ENCODE peak calls at places on chromosome 12, in ten cellular contexts. N is NCI-H1417; G is RCC 7860; D is HFFc6; K is foreskin fibroblast; I is epithelial cell of prostate; R is stimulated activated CD4-positive, alpha-beta T cell treated with anti-CD3 and anti-CD28 coated beads, Interleukin-2, amount 100 ng/mL, for 48 hours; F is A549; Q is GM13977; E is COR-L47. J is an unnamed sample.

GRCh38 chr12:47032644-47033043 is 46.8 kb upstream of the PCED1B start:
- DNase-seq in F (no peak), D (peak), Q (no peak), K (peak), N (peak), E (peak), G (peak), I (no peak), R (no peak), J (peak)

GRCh38 chr12:118946256-118946655 is 35.1 kb upstream of the SRRM4 start:
- DNase-seq in F (no peak), R (no peak), G (no peak), Q (no peak), K (no peak), I (no peak), N (no peak), E (no peak), D (no peak), J (no peak)

GRCh38 chr12:46332260-46332659 is 40.3 kb downstream of the SLC38A2 start:
- DNase-seq in G (peak), R (no peak), K (peak), E (no peak), I (peak), D (peak), N (no peak), Q (no peak), F (no peak), J (no peak)

GRCh38 chr12:21656931-21657335 is 709 bp downstream of the LDHB start:
- DNase-seq in R (peak), E (peak), D (peak), Q (no peak), G (peak), F (peak), K (peak), I (no peak), N (peak), J (no peak)

GRCh38 chr12:123937707-123938600 is 34.7 kb downstream of the CCDC92 start:
- DNase-seq in D (no peak), I (no peak), K (peak), Q (peak), N (no peak), R (peak), E (no peak), G (no peak), F (no peak), J (no peak)

GRCh38 chr12:28130625-28131598 is 59.3 kb upstream of the CCDC91 start:
- DNase-seq in Q (no peak), R (no peak), K (peak), N (no peak), F (peak), G (peak), D (peak), E (no peak), I (peak), J (no peak)

GRCh38 chr12:27462151-27462694 is 15.7 kb downstream of the SMCO2 start:
- DNase-seq in K (peak), D (peak), Q (no peak), R (no peak), F (no peak), E (no peak), I (no peak), G (peak), N (no peak), J (no peak)

GRCh38 chr12:54259194-54260011 is 20.5 kb downstream of the CBX5 start:
- DNase-seq in G (peak), I (no peak), Q (peak), R (no peak), K (peak), F (peak), E (peak), N (peak), D (peak), J (peak)

GRCh38 chr12:46499226-46499625 is 126.7 kb upstream of the SLC38A2 start:
- DNase-seq in K (no peak), I (no peak), F (no peak), G (no peak), N (no peak), E (no peak), D (no peak), R (no peak), Q (no peak), J (no peak)

GRCh38 chr12:54439521-54440255 is 20.6 kb upstream of the ITGA5 start:
- DNase-seq in E (peak), R (no peak), K (peak), Q (peak), D (peak), F (peak), G (peak), I (no peak), N (no peak), J (peak)

GRCh38 chr12:63845726-63846125 is 1.2 kb downstream of the SRGAP1 start:
- DNase-seq in Q (no peak), N (peak), G (peak), F (no peak), D (peak), K (peak), E (peak), R (no peak), I (no peak), J (peak)

GRCh38 chr12:115697341-115697740 is 580.2 kb downstream of the MED13L start:
- DNase-seq in D (no peak), I (no peak), N (peak), G (no peak), E (no peak), K (peak), R (no peak), Q (no peak), F (no peak), J (peak)

GRCh38 chr12:87975879-87976278 is 53.3 kb downstream of the C12orf50 start:
- DNase-seq in R (no peak), Q (no peak), E (no peak), F (no peak), G (no peak), N (no peak), K (no peak), I (no peak), D (no peak), J (no peak)

GRCh38 chr12:120092531-120093335 is 23.8 kb downstream of the RAB35 start:
- DNase-seq in Q (no peak), F (no peak), E (no peak), D (no peak), N (no peak), G (no peak), R (no peak), I (no peak), K (no peak), J (no peak)

GRCh38 chr12:66620703-66621102 is 58.2 kb downstream of the GRIP1 start:
- DNase-seq in F (no peak), D (no peak), Q (no peak), G (no peak), N (no peak), E (no peak), R (no peak), K (no peak), I (no peak), J (no peak)

GRCh38 chr12:6213969-6214368 is 13.8 kb downstream of the CD9 start:
- DNase-seq in I (no peak), Q (no peak), R (no peak), D (no peak), E (no peak), N (no peak), G (no peak), K (no peak), F (no peak), J (no peak)

GRCh38 chr12:120737557-120738251 is 12.1 kb downstream of the ACADS start:
- DNase-seq in Q (no peak), I (no peak), F (no peak), N (no peak), R (no peak), G (no peak), D (no peak), E (no peak), K (no peak), J (no peak)

GRCh38 chr12:67426067-67426466 is 156.9 kb downstream of the CAND1 start:
- DNase-seq in D (peak), F (no peak), N (no peak), Q (no peak), I (no peak), G (no peak), R (no peak), E (peak), K (peak), J (peak)

GRCh38 chr12:26153421-26154154 is 28.8 kb upstream of the BHLHE41 start:
- DNase-seq in I (peak), K (peak), N (no peak), G (peak), E (no peak), Q (no peak), D (peak), R (no peak), F (peak), J (no peak)

GRCh38 chr12:24697295-24697694 is 251.6 kb downstream of the BCAT1 start:
- DNase-seq in G (no peak), D (no peak), I (no peak), N (no peak), R (no peak), E (no peak), F (no peak), K (no peak), Q (no peak), J (no peak)

J was measured in NCI-H748 treated with DMSO at 0.1 percent for 48 hours.